ENCODE peak calls at places on chromosomes 12 and 14, in ten cellular contexts. W, D, V, P, Y, C, Z, I, T and H are unnamed samples.

GRCh38 chr14:50008562-50009355 is 107.6 kb downstream of the VCPKMT start:
- DNase-seq in W (no peak), D (no peak), V (no peak), P (no peak), Y (no peak), C (no peak), Z (no peak), I (no peak), T (no peak), H (no peak)

GRCh38 chr12:14768823-14769405 is 34.4 kb downstream of the WBP11 start:
- DNase-seq in W (no peak), D (peak; percentile 15), V (peak; percentile 26), P (no peak), Y (no peak), C (no peak), Z (no peak), I (no peak), T (peak; percentile 29), H (no peak)

GRCh38 chr14:68346540-68347232 is 446.2 kb downstream of the ZFP36L1 start:
- DNase-seq in W (no peak), D (no peak), V (no peak), P (no peak), Y (no peak), C (no peak), Z (no peak), I (no peak), T (no peak), H (no peak)

GRCh38 chr12:45425426-45425825 is 209.5 kb downstream of the ANO6 start:
- DNase-seq in W (no peak), D (no peak), V (no peak), P (no peak), Y (no peak), C (no peak), Z (no peak), I (no peak), T (no peak), H (no peak)

GRCh38 chr12:108914031-108914630 is 34.2 kb downstream of the DAO start:
- DNase-seq in W (no peak), D (no peak), V (peak; percentile 26), P (no peak), Y (no peak), C (no peak), Z (no peak), I (no peak), T (no peak), H (no peak)

GRCh38 chr12:80807640-80808288 is 91.1 kb downstream of the MYF5 start:
- DNase-seq in W (no peak), D (no peak), V (no peak), P (no peak), Y (no peak), C (no peak), Z (no peak), I (no peak), T (no peak), H (no peak)

GRCh38 chr14:106024983-106025604 is 498.7 kb downstream of the TMEM121 start:
- DNase-seq in W (no peak), D (no peak), V (no peak), P (peak; percentile 44), Y (no peak), C (no peak), Z (no peak), I (no peak), T (no peak), H (no peak)

GRCh38 chr12:10067942-10068341 is 30.8 kb downstream of the CLEC1A start:
- DNase-seq in W (no peak), D (no peak), V (no peak), P (no peak), Y (no peak), C (no peak), Z (no peak), I (no peak), T (no peak), H (no peak)

GRCh38 chr12:78406776-78407335 is 457.7 kb upstream of the SYT1 start:
- DNase-seq in W (no peak), D (no peak), V (no peak), P (no peak), Y (no peak), C (no peak), Z (no peak), I (no peak), T (no peak), H (no peak)